ENCODE peak calls at places on chromosomes 5 and 9, in four cellular contexts. One of them, this sample, is unnamed.

GRCh38 chr5:132418876-132419275 is 49.4 kb downstream of the SLC22A5 start:
- DNase-seq in mesothelial cell of epicardium: no peak
- DNase-seq in T-helper 1 cell: no peak
- DNase-seq in fibroblast of pulmonary artery: no peak
- DNase-seq in this sample: no peak

GRCh38 chr9:123893831-123894460 is 36.0 kb downstream of the DENND1A start:
- DNase-seq in mesothelial cell of epicardium: no peak
- DNase-seq in T-helper 1 cell: no peak
- DNase-seq in fibroblast of pulmonary artery: peak
- DNase-seq in this sample: no peak

GRCh38 chr5:124264499-124264898 is 481.9 kb downstream of the ZNF608 start:
- DNase-seq in mesothelial cell of epicardium: no peak
- DNase-seq in T-helper 1 cell: no peak
- DNase-seq in fibroblast of pulmonary artery: no peak
- DNase-seq in this sample: no peak

GRCh38 chr9:120892177-120892747 is 15.3 kb upstream of the PHF19 start:
- DNase-seq in mesothelial cell of epicardium: no peak
- DNase-seq in T-helper 1 cell: no peak
- DNase-seq in fibroblast of pulmonary artery: no peak
- DNase-seq in this sample: no peak

GRCh38 chr9:111349766-111350165 is 19.7 kb upstream of the OR2K2 start:
- DNase-seq in mesothelial cell of epicardium: no peak
- DNase-seq in T-helper 1 cell: no peak
- DNase-seq in fibroblast of pulmonary artery: no peak
- DNase-seq in this sample: no peak

GRCh38 chr9:31272456-31273295 is 1111.8 kb upstream of the ACO1 start:
- DNase-seq in mesothelial cell of epicardium: no peak
- DNase-seq in T-helper 1 cell: no peak
- DNase-seq in fibroblast of pulmonary artery: no peak
- DNase-seq in this sample: no peak

GRCh38 chr5:669111-669841 is 23.9 kb downstream of the TPPP start:
- DNase-seq in mesothelial cell of epicardium: no peak
- DNase-seq in T-helper 1 cell: peak
- DNase-seq in fibroblast of pulmonary artery: peak
- DNase-seq in this sample: no peak

GRCh38 chr9:127277099-127277498 is 12.5 kb downstream of the GARNL3 start:
- DNase-seq in mesothelial cell of epicardium: no peak
- DNase-seq in T-helper 1 cell: no peak
- DNase-seq in fibroblast of pulmonary artery: no peak
- DNase-seq in this sample: no peak

GRCh38 chr5:66807743-66808142 is 211.6 kb downstream of the MAST4 start:
- DNase-seq in mesothelial cell of epicardium: no peak
- DNase-seq in T-helper 1 cell: no peak
- DNase-seq in fibroblast of pulmonary artery: peak
- DNase-seq in this sample: no peak

GRCh38 chr5:134845335-134845851 is 375 bp upstream of the C5orf24 start:
- DNase-seq in mesothelial cell of epicardium: no peak
- DNase-seq in T-helper 1 cell: no peak
- DNase-seq in fibroblast of pulmonary artery: peak
- DNase-seq in this sample: no peak

GRCh38 chr5:125232779-125233230 is 486.4 kb upstream of the ZNF608 start:
- DNase-seq in mesothelial cell of epicardium: no peak
- DNase-seq in T-helper 1 cell: no peak
- DNase-seq in fibroblast of pulmonary artery: peak
- DNase-seq in this sample: no peak

GRCh38 chr9:107789001-107789710 is 299.6 kb upstream of the KLF4 start:
- DNase-seq in mesothelial cell of epicardium: no peak
- DNase-seq in T-helper 1 cell: no peak
- DNase-seq in fibroblast of pulmonary artery: no peak
- DNase-seq in this sample: no peak

GRCh38 chr5:179263391-179264052 is 81.7 kb downstream of the ADAMTS2 start:
- DNase-seq in mesothelial cell of epicardium: peak
- DNase-seq in T-helper 1 cell: no peak
- DNase-seq in fibroblast of pulmonary artery: no peak
- DNase-seq in this sample: peak

GRCh38 chr9:104808030-104808614 is 44.2 kb downstream of the NIPSNAP3B start:
- DNase-seq in mesothelial cell of epicardium: no peak
- DNase-seq in T-helper 1 cell: no peak
- DNase-seq in fibroblast of pulmonary artery: peak
- DNase-seq in this sample: no peak

GRCh38 chr9:79801459-79801858 is 229.7 kb downstream of the TLE4 start:
- DNase-seq in mesothelial cell of epicardium: no peak
- DNase-seq in T-helper 1 cell: no peak
- DNase-seq in fibroblast of pulmonary artery: no peak
- DNase-seq in this sample: no peak

GRCh38 chr5:103034662-103035392 is 85.1 kb downstream of the GIN1 start:
- DNase-seq in mesothelial cell of epicardium: no peak
- DNase-seq in T-helper 1 cell: no peak
- DNase-seq in fibroblast of pulmonary artery: no peak
- DNase-seq in this sample: no peak

GRCh38 chr5:160787247-160787646 is 64.8 kb downstream of the ATP10B start:
- DNase-seq in mesothelial cell of epicardium: no peak
- DNase-seq in T-helper 1 cell: no peak
- DNase-seq in fibroblast of pulmonary artery: peak
- DNase-seq in this sample: no peak

GRCh38 chr5:135149956-135150723 is 116.1 kb upstream of the PITX1 start:
- DNase-seq in mesothelial cell of epicardium: no peak
- DNase-seq in T-helper 1 cell: no peak
- DNase-seq in fibroblast of pulmonary artery: no peak
- DNase-seq in this sample: no peak

GRCh38 chr5:158953929-158954534 is 145.7 kb downstream of the EBF1 start:
- DNase-seq in mesothelial cell of epicardium: no peak
- DNase-seq in T-helper 1 cell: no peak
- DNase-seq in fibroblast of pulmonary artery: no peak
- DNase-seq in this sample: no peak

GRCh38 chr9:137114613-137115393 is at the start of gene DPP7:
- DNase-seq in mesothelial cell of epicardium: peak
- DNase-seq in T-helper 1 cell: peak
- DNase-seq in fibroblast of pulmonary artery: peak
- DNase-seq in this sample: peak

GRCh38 chr5:115557667-115558387 is 13.3 kb upstream of the FEM1C start:
- DNase-seq in mesothelial cell of epicardium: no peak
- DNase-seq in T-helper 1 cell: no peak
- DNase-seq in fibroblast of pulmonary artery: peak
- DNase-seq in this sample: no peak

GRCh38 chr5:89458330-89458656 is 575.3 kb upstream of the MEF2C start:
- DNase-seq in mesothelial cell of epicardium: no peak
- DNase-seq in T-helper 1 cell: no peak
- DNase-seq in fibroblast of pulmonary artery: no peak
- DNase-seq in this sample: no peak

GRCh38 chr9:8647824-8648223 is 848.2 kb upstream of the DMAC1 start:
- DNase-seq in mesothelial cell of epicardium: no peak
- DNase-seq in T-helper 1 cell: no peak
- DNase-seq in fibroblast of pulmonary artery: no peak
- DNase-seq in this sample: no peak

GRCh38 chr5:66306105-66306843 is 162.2 kb downstream of the SREK1 start:
- DNase-seq in mesothelial cell of epicardium: peak
- DNase-seq in T-helper 1 cell: no peak
- DNase-seq in fibroblast of pulmonary artery: peak
- DNase-seq in this sample: peak

GRCh38 chr5:103031607-103032006 is 88.3 kb downstream of the GIN1 start:
- DNase-seq in mesothelial cell of epicardium: no peak
- DNase-seq in T-helper 1 cell: no peak
- DNase-seq in fibroblast of pulmonary artery: peak
- DNase-seq in this sample: no peak

GRCh38 chr9:101442248-101443136 is 6.9 kb upstream of the ALDOB start:
- DNase-seq in mesothelial cell of epicardium: no peak
- DNase-seq in T-helper 1 cell: no peak
- DNase-seq in fibroblast of pulmonary artery: no peak
- DNase-seq in this sample: no peak

GRCh38 chr9:134778841-134779411 is 101.7 kb upstream of the FCN2 start:
- DNase-seq in mesothelial cell of epicardium: no peak
- DNase-seq in T-helper 1 cell: no peak
- DNase-seq in fibroblast of pulmonary artery: peak
- DNase-seq in this sample: peak

GRCh38 chr9:20135119-20135697 is 346.4 kb upstream of the SLC24A2 start:
- DNase-seq in mesothelial cell of epicardium: no peak
- DNase-seq in T-helper 1 cell: no peak
- DNase-seq in fibroblast of pulmonary artery: no peak
- DNase-seq in this sample: no peak

This sample was measured in breast epithelium.